ENCODE peak calls at places on chromosome X, in seven cellular contexts. W, V, P, F, U, M and N are unnamed samples.

GRCh38 chrX:130682990-130683389 is 220.0 kb downstream of the ENOX2 start:
- DNase-seq in W (no peak), V (no peak), P (no peak), F (no peak), U (peak; percentile 51), M (no peak), N (no peak)

GRCh38 chrX:56995271-56995994 is at the start of gene SPIN3:
- DNase-seq in W (peak; percentile 46), V (peak; percentile 78), P (peak; percentile 61), F (no peak), U (peak; percentile 55), M (peak; percentile 87), N (no peak)

GRCh38 chrX:13669246-13669689 is 16.3 kb downstream of the TCEANC start:
- DNase-seq in W (peak; percentile 42), V (peak; percentile 59), P (peak; percentile 66), F (no peak), U (peak; percentile 84), M (peak; percentile 87), N (no peak)

GRCh38 chrX:42943051-42943450 is 165.1 kb upstream of the PPP1R2C start:
- DNase-seq in W (no peak), V (no peak), P (no peak), F (no peak), U (no peak), M (no peak), N (no peak)

GRCh38 chrX:126557151-126557550 is 4.5 kb upstream of the DCAF12L1 start:
- DNase-seq in W (no peak), V (no peak), P (no peak), F (no peak), U (no peak), M (no peak), N (no peak)

GRCh38 chrX:125736008-125736729 is 416.5 kb downstream of the TEX13C start:
- DNase-seq in W (no peak), V (no peak), P (no peak), F (no peak), U (no peak), M (no peak), N (no peak)

GRCh38 chrX:134898450-134898849 is 92.3 kb upstream of the SMIM10 start:
- DNase-seq in W (no peak), V (no peak), P (no peak), F (no peak), U (peak; percentile 61), M (no peak), N (no peak)

GRCh38 chrX:42490111-42490510 is 287.9 kb downstream of the PPP1R2C start:
- DNase-seq in W (no peak), V (no peak), P (no peak), F (no peak), U (no peak), M (no peak), N (no peak)

GRCh38 chrX:3514996-3515395 is 168.5 kb upstream of the MXRA5 start:
- DNase-seq in W (no peak), V (no peak), P (no peak), F (no peak), U (peak; percentile 67), M (no peak), N (no peak)

GRCh38 chrX:150482537-150483217 is 85.7 kb upstream of the MTM1 start:
- DNase-seq in W (peak; percentile 49), V (no peak), P (peak; percentile 73), F (no peak), U (peak; percentile 36), M (no peak), N (no peak)

GRCh38 chrX:41475166-41475565 is 28.0 kb downstream of the NYX start:
- DNase-seq in W (no peak), V (no peak), P (no peak), F (no peak), U (no peak), M (no peak), N (no peak)